ENCODE peak calls at places on chromosomes 13 and 19, in ten cellular contexts. Q is CD8-positive, alpha-beta memory T cell; O is neuronal stem cell; T is A549; B is aorta; E is heart right ventricle; P is Panc1; G is adrenal gland; I is A673; A is tibial nerve. R is an unnamed sample. For H3K4me1, the result is how much of the 10 kb centered on the place peaks cover.

GRCh38 chr19:51628153-51628939 is 1.9 kb downstream of the SIGLEC5 start:
- DNase-seq in T (no peak), P (no peak), B (no peak), G (no peak), A (no peak), Q (no peak), I (no peak), O (no peak), E (no peak), R (no peak)

GRCh38 chr13:107351305-107351704 is 783.4 kb upstream of the ARGLU1 start:
- DNase-seq in A (no peak), P (no peak), Q (no peak), E (no peak), B (no peak), O (no peak), T (no peak), G (no peak), I (peak), R (no peak)

GRCh38 chr19:19120308-19121156 is 17.7 kb downstream of the TMEM161A start:
- DNase-seq in O (peak), I (peak), A (no peak), T (peak), G (peak), Q (no peak), E (peak), B (peak), P (no peak), R (no peak)

GRCh38 chr13:29472317-29472961 is 123.0 kb downstream of the SLC7A1 start:
- DNase-seq in P (peak), Q (peak), A (no peak), T (peak), E (no peak), G (no peak), I (peak), O (no peak), B (peak), R (peak)

GRCh38 chr19:35031072-35031881 is 1.0 kb downstream of the SCN1B start:
- DNase-seq in I (peak), E (peak), A (no peak), G (no peak), Q (no peak), B (no peak), T (no peak), O (no peak), P (no peak), R (no peak)

GRCh38 chr13:88125055-88125454 is 453.9 kb downstream of the SLITRK5 start:
- DNase-seq in T (no peak), Q (no peak), I (no peak), E (no peak), O (no peak), A (no peak), P (no peak), B (no peak), G (no peak), R (no peak)

GRCh38 chr19:11092181-11092538 is 2.9 kb downstream of the LDLR start:
- DNase-seq in B (no peak), E (no peak), T (peak), I (peak), Q (peak), P (no peak), A (no peak), O (no peak), G (no peak), R (no peak)

GRCh38 chr19:13868663-13869062 is 8.3 kb upstream of the NANOS3 start:
- DNase-seq in T (no peak), P (no peak), G (no peak), A (no peak), O (no peak), Q (no peak), I (peak), B (no peak), E (no peak), R (no peak)

GRCh38 chr19:7994923-7995682 is 10.3 kb downstream of the ELAVL1 start:
- DNase-seq in B (no peak), O (no peak), G (no peak), T (no peak), P (no peak), Q (no peak), E (no peak), A (no peak), I (no peak), R (no peak)

GRCh38 chr13:31631071-31631470 is 108.3 kb upstream of the RXFP2 start:
- DNase-seq in G (no peak), B (no peak), Q (no peak), A (no peak), T (no peak), E (no peak), O (no peak), P (no peak), I (no peak), R (no peak)

GRCh38 chr13:98595134-98595533 is 18.2 kb upstream of the STK24 start:
- DNase-seq in A (no peak), O (no peak), I (no peak), Q (no peak), B (no peak), G (no peak), P (no peak), T (no peak), E (no peak), R (no peak)

GRCh38 chr13:99289265-99289664 is 17.9 kb downstream of the GPR183 start:
- DNase-seq in B (no peak), Q (no peak), O (no peak), G (no peak), E (no peak), A (no peak), I (no peak), T (no peak), P (no peak), R (no peak)

GRCh38 chr19:35715355-35715809 is 2.4 kb upstream of the KMT2B start:
- DNase-seq in O (no peak), P (no peak), I (no peak), G (no peak), T (no peak), Q (no peak), A (no peak), E (no peak), B (no peak), R (no peak)

GRCh38 chr19:5624154-5624663 is 1.3 kb downstream of the SAFB start:
- DNase-seq in T (no peak), I (peak), Q (peak), E (peak), A (peak), P (no peak), G (peak), B (peak), O (no peak), R (peak)

GRCh38 chr13:105048685-105049084 is 1486.8 kb downstream of the EFNB2 start:
- DNase-seq in O (no peak), B (no peak), G (no peak), Q (no peak), A (no peak), T (no peak), P (no peak), I (no peak), E (no peak), R (no peak)

GRCh38 chr13:27308941-27309340 is 38.3 kb downstream of the RASL11A start:
- DNase-seq in O (no peak), I (no peak), Q (no peak), E (no peak), T (no peak), A (no peak), B (no peak), G (no peak), P (no peak), R (no peak)
- H3K4me1 ChIP-seq in O (under half), I (under half), Q (under half), E (under half), T (under half), A (under half), B (under half), G (under half), P (under half), R (under half)

GRCh38 chr19:33521480-33522370 is at the start of gene PEPD:
- DNase-seq in I (peak), E (peak), G (peak), T (peak), O (peak), Q (peak), A (peak), B (peak), P (peak), R (peak)

GRCh38 chr19:33519416-33519815 is 2.2 kb downstream of the PEPD start:
- DNase-seq in T (no peak), E (no peak), A (no peak), G (no peak), B (no peak), O (no peak), Q (no peak), I (no peak), P (no peak), R (no peak)

GRCh38 chr19:33522371-33522662 is 726 bp upstream of the PEPD start:
- DNase-seq in I (no peak), Q (no peak), P (no peak), O (no peak), G (no peak), B (no peak), T (no peak), E (no peak), A (no peak), R (no peak)

GRCh38 chr19:33520048-33520643 is 1.4 kb downstream of the PEPD start:
- DNase-seq in E (no peak), O (no peak), B (no peak), Q (no peak), T (no peak), P (no peak), G (no peak), I (no peak), A (no peak), R (no peak)

DNA sequence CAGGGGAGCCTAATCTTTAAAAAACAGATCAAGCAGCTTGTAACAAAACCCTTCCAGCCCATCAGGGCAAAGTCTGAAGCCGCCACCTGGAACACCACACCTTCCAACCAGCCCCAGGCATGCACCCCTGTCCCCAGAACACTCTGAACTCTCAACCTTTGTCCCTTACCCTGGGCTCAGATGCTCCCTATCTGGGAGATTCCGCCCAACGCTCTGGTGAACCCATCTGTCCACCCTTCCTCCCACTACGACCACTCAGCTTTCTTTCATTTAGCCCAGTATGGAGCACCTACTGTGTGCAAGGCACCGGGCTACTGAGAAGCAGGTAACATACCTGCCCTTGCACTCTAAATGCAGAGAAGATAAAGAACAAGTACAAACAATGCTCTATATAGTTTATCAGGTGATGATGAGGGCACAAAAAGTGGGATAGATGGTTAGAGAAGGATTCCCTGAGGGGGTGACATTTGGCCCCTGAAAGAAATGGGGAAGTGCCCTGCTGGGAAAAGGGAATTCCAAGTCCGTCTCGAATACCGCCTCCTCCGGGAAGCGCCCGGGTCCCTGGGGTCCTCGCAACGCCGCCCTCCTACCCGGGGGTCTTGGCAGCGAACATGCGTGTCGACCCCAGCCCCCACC is 629 bp downstream of the PEPD start:
- DNase-seq in E (no peak), T (no peak), B (no peak), A (no peak), Q (no peak), O (no peak), G (no peak), P (no peak), I (no peak), R (no peak)
- H3K4me1 ChIP-seq in E (under half), T (under half), B (under half), A (under half), Q (under half), O (under half), G (under half), P (under half), I (under half), R (under half)

DNA sequence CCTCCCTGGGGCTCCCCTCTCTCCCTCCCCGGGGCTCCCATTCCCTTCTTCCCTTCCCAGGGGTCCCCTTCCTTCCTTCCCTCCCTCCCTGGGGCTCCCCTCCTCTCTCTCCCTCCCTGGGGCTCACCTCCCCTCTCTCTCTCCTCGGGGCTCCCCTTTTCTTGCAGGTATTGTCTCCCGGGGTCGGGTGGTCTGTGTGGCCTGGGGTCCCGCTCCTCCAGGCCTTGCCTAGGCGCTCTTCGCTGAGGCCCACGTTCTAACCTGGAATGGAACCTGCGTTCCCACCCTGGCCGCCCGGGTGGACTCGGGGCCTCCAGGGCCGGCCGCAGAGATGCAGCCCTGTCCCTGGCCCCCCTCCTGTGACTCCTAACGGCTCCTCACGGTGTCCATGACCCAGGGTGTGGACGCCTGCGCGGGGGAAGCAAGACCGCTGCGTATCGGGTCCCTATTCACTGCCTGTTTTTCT is 940 bp upstream of the DCUN1D2 start:
- DNase-seq in Q (peak), O (peak), I (peak), P (no peak), G (peak), T (peak), B (peak), E (peak), A (no peak), R (peak)
- H3K4me1 ChIP-seq in Q (under half), O (under half), I (under half), P (under half), G (under half), T (under half), B (under half), E (half or more), A (under half), R (under half)

GRCh38 chr19:1249990-1250298 is 1.6 kb downstream of the MIDN start:
- DNase-seq in I (no peak), T (no peak), Q (no peak), B (no peak), P (no peak), A (no peak), E (no peak), O (no peak), G (no peak), R (no peak)
- H3K4me1 ChIP-seq in I (under half), T (under half), Q (under half), B (under half), P (under half), A (under half), E (half or more), O (under half), G (half or more), R (under half)

GRCh38 chr13:50910483-50910805 is 853 bp downstream of the RNASEH2B start:
- DNase-seq in I (no peak), B (peak), Q (no peak), P (no peak), E (no peak), T (peak), O (peak), A (no peak), G (no peak), R (no peak)
- H3K4me1 ChIP-seq in I (under half), B (under half), Q (under half), P (under half), E (under half), T (under half), O (under half), A (under half), G (under half), R (under half)

GRCh38 chr13:110285991-110286923 is 20.7 kb downstream of the COL4A1 start:
- DNase-seq in G (no peak), P (no peak), E (no peak), T (no peak), B (no peak), I (no peak), A (no peak), Q (no peak), O (no peak), R (no peak)

GRCh38 chr13:110284809-110285519 is 22.0 kb downstream of the COL4A1 start:
- DNase-seq in E (no peak), T (no peak), Q (no peak), O (no peak), G (no peak), P (no peak), A (no peak), I (no peak), B (no peak), R (no peak)

GRCh38 chr13:110282316-110282841 is 24.6 kb downstream of the COL4A1 start:
- DNase-seq in E (no peak), A (no peak), B (no peak), I (no peak), T (no peak), P (no peak), Q (no peak), G (no peak), O (no peak), R (no peak)

GRCh38 chr13:110281736-110282135 is 25.2 kb downstream of the COL4A1 start:
- DNase-seq in B (no peak), G (no peak), E (no peak), O (no peak), A (no peak), P (no peak), I (no peak), Q (no peak), T (no peak), R (no peak)

GRCh38 chr13:110283661-110284516 is 23.1 kb downstream of the COL4A1 start:
- DNase-seq in A (no peak), B (no peak), Q (no peak), P (no peak), O (no peak), G (no peak), T (no peak), E (no peak), I (no peak), R (no peak)
- H3K4me1 ChIP-seq in A (half or more), B (under half), Q (under half), P (under half), O (under half), G (under half), T (under half), E (half or more), I (under half), R (under half)

DNA sequence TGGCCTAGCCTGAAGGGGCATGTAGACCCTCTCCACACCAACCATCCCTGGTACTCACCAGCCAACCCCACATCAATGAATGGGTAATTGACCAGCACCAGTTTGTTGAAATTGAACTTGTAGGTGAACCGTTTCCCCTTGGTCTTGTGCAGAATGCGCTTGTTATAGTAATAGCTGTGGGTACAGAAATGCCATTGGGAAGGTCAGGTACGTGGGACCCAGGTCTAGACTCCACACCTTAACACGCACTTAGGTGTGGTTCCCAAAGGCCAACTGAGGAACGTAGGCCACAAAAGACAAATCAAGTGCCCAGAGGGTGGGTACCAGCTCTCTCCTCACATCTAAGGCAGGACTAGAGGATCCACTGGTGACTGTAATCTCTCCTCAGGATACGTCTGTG is 5.2 kb downstream of the ERF start:
- DNase-seq in P (no peak), Q (no peak), B (no peak), E (no peak), I (no peak), O (no peak), G (no peak), A (no peak), T (no peak), R (no peak)
- H3K4me1 ChIP-seq in P (under half), Q (under half), B (under half), E (half or more), I (half or more), O (under half), G (under half), A (half or more), T (half or more), R (under half)

R was measured in pancreas.